ENCODE peak calls at places on chromosome 18, in six cellular contexts. One of them, this sample, is unnamed.

GRCh38 chr18:44123743-44124142 is 556.9 kb upstream of the SETBP1 start:
- DNase-seq in heart right ventricle: no peak
- DNase-seq in heart left ventricle: no peak
- DNase-seq in lower leg skin: no peak
- DNase-seq in ovary: no peak
- DNase-seq in GM12865: peak; percentile 3
- DNase-seq in this sample: no peak

GRCh38 chr18:78527984-78528383 is 451.6 kb upstream of the SALL3 start:
- DNase-seq in heart right ventricle: no peak
- DNase-seq in heart left ventricle: no peak
- DNase-seq in lower leg skin: no peak
- DNase-seq in ovary: no peak
- DNase-seq in GM12865: no peak
- DNase-seq in this sample: no peak

GRCh38 chr18:13680612-13681011 is 45.7 kb downstream of the FAM210A start:
- DNase-seq in heart right ventricle: peak; percentile 36
- DNase-seq in heart left ventricle: no peak
- DNase-seq in lower leg skin: no peak
- DNase-seq in ovary: no peak
- DNase-seq in GM12865: peak; percentile 13
- DNase-seq in this sample: no peak

GRCh38 chr18:57859314-57859713 is 56.2 kb upstream of the ATP8B1 start:
- DNase-seq in heart right ventricle: no peak
- DNase-seq in heart left ventricle: no peak
- DNase-seq in lower leg skin: no peak
- DNase-seq in ovary: no peak
- DNase-seq in GM12865: peak; percentile 55
- DNase-seq in this sample: no peak

GRCh38 chr18:6578686-6579085 is 150.8 kb upstream of the ARHGAP28 start:
- DNase-seq in heart right ventricle: no peak
- DNase-seq in heart left ventricle: no peak
- DNase-seq in lower leg skin: no peak
- DNase-seq in ovary: no peak
- DNase-seq in GM12865: no peak
- DNase-seq in this sample: no peak

GRCh38 chr18:7566587-7567486 is at the start of gene PTPRM:
- DNase-seq in heart right ventricle: peak; percentile 94
- DNase-seq in heart left ventricle: peak; percentile 96
- DNase-seq in lower leg skin: peak; percentile 86
- DNase-seq in ovary: peak; percentile 87
- DNase-seq in GM12865: peak; percentile 46
- DNase-seq in this sample: peak; percentile 93

GRCh38 chr18:21996261-21996892 is 173.0 kb upstream of the GATA6 start:
- DNase-seq in heart right ventricle: no peak
- DNase-seq in heart left ventricle: no peak
- DNase-seq in lower leg skin: no peak
- DNase-seq in ovary: no peak
- DNase-seq in GM12865: no peak
- DNase-seq in this sample: peak; percentile 66

GRCh38 chr18:65721634-65722033 is 29.2 kb upstream of the CDH7 start:
- DNase-seq in heart right ventricle: no peak
- DNase-seq in heart left ventricle: no peak
- DNase-seq in lower leg skin: no peak
- DNase-seq in ovary: no peak
- DNase-seq in GM12865: no peak
- DNase-seq in this sample: no peak

GRCh38 chr18:8403713-8404112 is 205.5 kb upstream of the RAB12 start:
- DNase-seq in heart right ventricle: no peak
- DNase-seq in heart left ventricle: no peak
- DNase-seq in lower leg skin: no peak
- DNase-seq in ovary: no peak
- DNase-seq in GM12865: no peak
- DNase-seq in this sample: no peak

GRCh38 chr18:25454270-25454659 is 102.3 kb upstream of the ZNF521 start:
- DNase-seq in heart right ventricle: no peak
- DNase-seq in heart left ventricle: no peak
- DNase-seq in lower leg skin: no peak
- DNase-seq in ovary: no peak
- DNase-seq in GM12865: no peak
- DNase-seq in this sample: no peak

GRCh38 chr18:57561728-57562423 is 24.6 kb downstream of the FECH start:
- DNase-seq in heart right ventricle: peak; percentile 21
- DNase-seq in heart left ventricle: no peak
- DNase-seq in lower leg skin: no peak
- DNase-seq in ovary: no peak
- DNase-seq in GM12865: peak; percentile 66
- DNase-seq in this sample: no peak

GRCh38 chr18:79912409-79912991 is 39.0 kb downstream of the SLC66A2 start:
- DNase-seq in heart right ventricle: no peak
- DNase-seq in heart left ventricle: peak; percentile 30
- DNase-seq in lower leg skin: no peak
- DNase-seq in ovary: no peak
- DNase-seq in GM12865: no peak
- DNase-seq in this sample: no peak

GRCh38 chr18:79517322-79517721 is 121.6 kb downstream of the NFATC1 start:
- DNase-seq in heart right ventricle: no peak
- DNase-seq in heart left ventricle: peak; percentile 37
- DNase-seq in lower leg skin: no peak
- DNase-seq in ovary: no peak
- DNase-seq in GM12865: no peak
- DNase-seq in this sample: no peak

GRCh38 chr18:37270046-37270665 is 295.4 kb downstream of the CELF4 start:
- DNase-seq in heart right ventricle: peak; percentile 44
- DNase-seq in heart left ventricle: peak; percentile 44
- DNase-seq in lower leg skin: no peak
- DNase-seq in ovary: peak; percentile 58
- DNase-seq in GM12865: peak; percentile 48
- DNase-seq in this sample: no peak

GRCh38 chr18:37261988-37262387 is 303.6 kb downstream of the CELF4 start:
- DNase-seq in heart right ventricle: no peak
- DNase-seq in heart left ventricle: peak; percentile 20
- DNase-seq in lower leg skin: no peak
- DNase-seq in ovary: no peak
- DNase-seq in GM12865: no peak
- DNase-seq in this sample: no peak

GRCh38 chr18:37264956-37265355 is 300.6 kb downstream of the CELF4 start:
- DNase-seq in heart right ventricle: no peak
- DNase-seq in heart left ventricle: no peak
- DNase-seq in lower leg skin: no peak
- DNase-seq in ovary: no peak
- DNase-seq in GM12865: no peak
- DNase-seq in this sample: no peak

GRCh38 chr18:37265382-37265781 is 300.2 kb downstream of the CELF4 start:
- DNase-seq in heart right ventricle: no peak
- DNase-seq in heart left ventricle: peak; percentile 14
- DNase-seq in lower leg skin: no peak
- DNase-seq in ovary: no peak
- DNase-seq in GM12865: no peak
- DNase-seq in this sample: no peak

GRCh38 chr18:37266290-37266689 is 299.3 kb downstream of the CELF4 start:
- DNase-seq in heart right ventricle: no peak
- DNase-seq in heart left ventricle: no peak
- DNase-seq in lower leg skin: no peak
- DNase-seq in ovary: no peak
- DNase-seq in GM12865: no peak
- DNase-seq in this sample: no peak
- TF ChIP-seq CTCF in heart right ventricle: no peak
- TF ChIP-seq CTCF in heart left ventricle: no peak
- TF ChIP-seq CTCF in lower leg skin: no peak
- TF ChIP-seq CTCF in ovary: no peak
- TF ChIP-seq CTCF in GM12865: peak; percentile 10
- TF ChIP-seq CTCF in this sample: no peak

GRCh38 chr18:75269696-75270095 is 59.1 kb downstream of the TSHZ1 start:
- DNase-seq in heart right ventricle: no peak
- DNase-seq in heart left ventricle: no peak
- DNase-seq in lower leg skin: no peak
- DNase-seq in ovary: no peak
- DNase-seq in GM12865: no peak
- DNase-seq in this sample: no peak

GRCh38 chr18:75276813-75277628 is 66.4 kb downstream of the TSHZ1 start:
- DNase-seq in heart right ventricle: no peak
- DNase-seq in heart left ventricle: no peak
- DNase-seq in lower leg skin: no peak
- DNase-seq in ovary: no peak
- DNase-seq in GM12865: no peak
- DNase-seq in this sample: no peak

GRCh38 chr18:75275226-75275625 is 64.6 kb downstream of the TSHZ1 start:
- DNase-seq in heart right ventricle: no peak
- DNase-seq in heart left ventricle: no peak
- DNase-seq in lower leg skin: no peak
- DNase-seq in ovary: no peak
- DNase-seq in GM12865: no peak
- DNase-seq in this sample: no peak

GRCh38 chr18:75277629-75277966 is 67.0 kb downstream of the TSHZ1 start:
- DNase-seq in heart right ventricle: no peak
- DNase-seq in heart left ventricle: no peak
- DNase-seq in lower leg skin: no peak
- DNase-seq in ovary: no peak
- DNase-seq in GM12865: no peak
- DNase-seq in this sample: no peak

DNA sequence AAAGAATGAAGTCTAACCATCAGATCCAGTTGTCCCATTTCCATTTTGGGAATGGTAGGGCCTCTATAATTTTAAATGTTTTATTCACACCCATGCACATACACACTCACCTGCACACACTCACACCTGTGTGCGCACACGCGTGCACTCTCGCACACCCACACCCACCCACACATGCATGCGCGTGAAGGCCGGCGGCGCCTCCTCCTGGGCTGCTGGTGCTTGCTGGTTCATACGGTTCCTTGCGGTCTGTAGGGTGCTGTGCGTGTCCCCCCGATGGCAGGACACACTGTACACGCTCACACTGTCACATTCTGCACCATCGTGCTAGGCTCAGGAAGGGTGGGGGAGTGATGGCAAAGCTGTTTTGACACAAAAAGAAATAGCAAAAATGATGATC is 63.2 kb downstream of the TSHZ1 start:
- DNase-seq in heart right ventricle: no peak
- DNase-seq in heart left ventricle: no peak
- DNase-seq in lower leg skin: no peak
- DNase-seq in ovary: no peak
- DNase-seq in GM12865: no peak
- DNase-seq in this sample: no peak
- TF ChIP-seq CTCF in heart right ventricle: no peak
- TF ChIP-seq CTCF in heart left ventricle: no peak
- TF ChIP-seq CTCF in lower leg skin: no peak
- TF ChIP-seq CTCF in ovary: no peak
- TF ChIP-seq CTCF in GM12865: no peak
- TF ChIP-seq CTCF in this sample: no peak

GRCh38 chr18:389658-390357 is 110.7 kb downstream of the COLEC12 start:
- DNase-seq in heart right ventricle: no peak
- DNase-seq in heart left ventricle: no peak
- DNase-seq in lower leg skin: no peak
- DNase-seq in ovary: no peak
- DNase-seq in GM12865: peak; percentile 40
- DNase-seq in this sample: no peak
- TF ChIP-seq CTCF in heart right ventricle: no peak
- TF ChIP-seq CTCF in heart left ventricle: peak; percentile 11
- TF ChIP-seq CTCF in lower leg skin: no peak
- TF ChIP-seq CTCF in ovary: no peak
- TF ChIP-seq CTCF in GM12865: no peak
- TF ChIP-seq CTCF in this sample: no peak

DNA sequence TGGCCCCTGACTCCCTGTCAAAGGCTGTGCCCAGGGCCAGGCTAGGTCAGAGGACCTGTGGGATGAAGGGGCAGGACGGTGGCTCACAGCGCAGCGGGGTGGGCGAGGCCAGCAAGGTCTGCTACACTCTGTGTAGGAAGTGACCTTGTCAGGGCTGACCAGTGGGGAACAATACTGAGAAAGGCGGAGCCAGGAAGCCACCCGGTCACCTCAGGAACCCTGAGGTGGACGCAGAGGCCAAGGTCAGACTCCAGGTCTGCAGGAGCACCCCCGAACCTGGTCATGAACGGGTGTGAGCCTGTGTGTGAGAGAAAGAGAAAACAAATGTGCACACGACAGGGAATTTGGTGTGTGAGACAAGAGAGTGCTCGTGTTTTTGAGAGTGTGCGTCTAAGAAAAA is 72.3 kb downstream of the SMAD7 start:
- DNase-seq in heart right ventricle: no peak
- DNase-seq in heart left ventricle: peak; percentile 35
- DNase-seq in lower leg skin: no peak
- DNase-seq in ovary: no peak
- DNase-seq in GM12865: no peak
- DNase-seq in this sample: no peak
- TF ChIP-seq CTCF in heart right ventricle: no peak
- TF ChIP-seq CTCF in heart left ventricle: no peak
- TF ChIP-seq CTCF in lower leg skin: no peak
- TF ChIP-seq CTCF in ovary: no peak
- TF ChIP-seq CTCF in GM12865: no peak
- TF ChIP-seq CTCF in this sample: no peak

This sample was measured in right atrium auricular region.